ENCODE peak calls at places on chromosomes 2 and 18, in five cellular contexts. One of them, this sample, is unnamed.

GRCh38 chr18:77495079-77495478 is 245.4 kb downstream of the GALR1 start:
- DNase-seq in PC-9: no peak
- DNase-seq in NCI-H2029 treated with DMSO at 0.1 percent for 48 hours: no peak
- DNase-seq in SK-MEL-5: no peak
- DNase-seq in left ventricle myocardium inferior: no peak
- DNase-seq in this sample: no peak

GRCh38 chr2:222572264-222572721 is 83.6 kb downstream of the FARSB start:
- DNase-seq in left ventricle myocardium inferior: no peak
- DNase-seq in SK-MEL-5: no peak
- DNase-seq in NCI-H2029 treated with DMSO at 0.1 percent for 48 hours: no peak
- DNase-seq in PC-9: peak; percentile 100
- DNase-seq in this sample: no peak

GRCh38 chr2:74544634-74545033 is 9.1 kb downstream of the LOXL3 start:
- DNase-seq in SK-MEL-5: no peak
- DNase-seq in NCI-H2029 treated with DMSO at 0.1 percent for 48 hours: no peak
- DNase-seq in PC-9: no peak
- DNase-seq in left ventricle myocardium inferior: no peak
- DNase-seq in this sample: no peak

GRCh38 chr2:9602412-9602811 is 28.4 kb downstream of the YWHAQ start:
- DNase-seq in left ventricle myocardium inferior: no peak
- DNase-seq in SK-MEL-5: no peak
- DNase-seq in PC-9: no peak
- DNase-seq in NCI-H2029 treated with DMSO at 0.1 percent for 48 hours: no peak
- DNase-seq in this sample: no peak

GRCh38 chr2:88099798-88100488 is 27.9 kb downstream of the FABP1 start:
- DNase-seq in NCI-H2029 treated with DMSO at 0.1 percent for 48 hours: no peak
- DNase-seq in left ventricle myocardium inferior: no peak
- DNase-seq in SK-MEL-5: peak; percentile 62
- DNase-seq in PC-9: peak; percentile 44
- DNase-seq in this sample: no peak

GRCh38 chr18:55880617-55881016 is 292.6 kb upstream of the TCF4 start:
- DNase-seq in left ventricle myocardium inferior: no peak
- DNase-seq in SK-MEL-5: no peak
- DNase-seq in NCI-H2029 treated with DMSO at 0.1 percent for 48 hours: no peak
- DNase-seq in PC-9: no peak
- DNase-seq in this sample: no peak

GRCh38 chr2:127386764-127387654 is 766 bp downstream of the MAP3K2 start:
- DNase-seq in NCI-H2029 treated with DMSO at 0.1 percent for 48 hours: peak; percentile 15
- DNase-seq in PC-9: peak; percentile 74
- DNase-seq in SK-MEL-5: peak; percentile 84
- DNase-seq in left ventricle myocardium inferior: peak; percentile 85
- DNase-seq in this sample: peak; percentile 84

GRCh38 chr18:48848641-48849143 is 102.1 kb downstream of the SMAD7 start:
- DNase-seq in PC-9: no peak
- DNase-seq in SK-MEL-5: no peak
- DNase-seq in left ventricle myocardium inferior: peak; percentile 37
- DNase-seq in NCI-H2029 treated with DMSO at 0.1 percent for 48 hours: no peak
- DNase-seq in this sample: no peak